ENCODE peak calls at places on chromosomes 7 and 10, in ten cellular contexts. R is mucosa of descending colon, I is neural crest cell, D is neural progenitor cell, F is chondrocyte, A is WTC11, B is coronary artery, Q is breast epithelium, V is MCF 10A, M is AG04450. T is an unnamed sample.

GRCh38 chr10:110497438-110498086 is at the start of gene DUSP5:
- DNase-seq in R (peak), I (peak), D (peak), F (peak), A (peak), B (peak), Q (peak), V (peak), M (peak), T (peak)

GRCh38 chr7:105452085-105452484 is 63.4 kb upstream of the SRPK2 start:
- DNase-seq in R (no peak), I (no peak), D (no peak), F (no peak), A (no peak), B (no peak), Q (no peak), V (no peak), M (no peak), T (no peak)

GRCh38 chr7:42035205-42035604 is 201.8 kb downstream of the GLI3 start:
- DNase-seq in R (no peak), I (no peak), D (no peak), F (no peak), A (no peak), B (no peak), Q (no peak), V (no peak), M (no peak), T (no peak)

GRCh38 chr7:44914992-44915607 is 29.8 kb upstream of the PURB start:
- DNase-seq in R (peak), I (no peak), D (no peak), F (no peak), A (no peak), B (no peak), Q (no peak), V (no peak), M (no peak), T (no peak)

GRCh38 chr10:115355162-115355760 is 262.1 kb downstream of the ATRNL1 start:
- DNase-seq in R (peak), I (peak), D (peak), F (no peak), A (peak), B (no peak), Q (no peak), V (peak), M (peak), T (no peak)

GRCh38 chr7:35909870-35910357 is 109.1 kb downstream of the SEPTIN7 start:
- DNase-seq in R (no peak), I (no peak), D (no peak), F (no peak), A (no peak), B (no peak), Q (no peak), V (no peak), M (no peak), T (no peak)

GRCh38 chr7:37180828-37181549 is 267.7 kb downstream of the ELMO1 start:
- DNase-seq in R (no peak), I (no peak), D (no peak), F (no peak), A (no peak), B (no peak), Q (no peak), V (no peak), M (no peak), T (no peak)

GRCh38 chr7:104328970-104329825 is 795 bp downstream of the LHFPL3 start:
- DNase-seq in R (no peak), I (peak), D (peak), F (no peak), A (peak), B (no peak), Q (no peak), V (no peak), M (no peak), T (peak)

GRCh38 chr7:3520206-3520605 is 219.2 kb downstream of the SDK1 start:
- DNase-seq in R (no peak), I (no peak), D (no peak), F (no peak), A (no peak), B (no peak), Q (no peak), V (no peak), M (no peak), T (no peak)

GRCh38 chr7:83469076-83469475 is 179.9 kb downstream of the SEMA3E start:
- DNase-seq in R (no peak), I (no peak), D (no peak), F (no peak), A (no peak), B (no peak), Q (no peak), V (no peak), M (no peak), T (no peak)

GRCh38 chr10:62851449-62851848 is 35.3 kb upstream of the EGR2 start:
- DNase-seq in R (no peak), I (no peak), D (peak), F (no peak), A (peak), B (no peak), Q (no peak), V (peak), M (no peak), T (no peak)

GRCh38 chr7:29288534-29289091 is 94.0 kb downstream of the CHN2 start:
- DNase-seq in R (no peak), I (no peak), D (peak), F (no peak), A (no peak), B (no peak), Q (no peak), V (no peak), M (no peak), T (no peak)

GRCh38 chr10:121535381-121535780 is 62.9 kb downstream of the FGFR2 start:
- DNase-seq in R (no peak), I (no peak), D (no peak), F (no peak), A (no peak), B (no peak), Q (no peak), V (no peak), M (no peak), T (no peak)

GRCh38 chr7:16114633-16115032 is 306.7 kb downstream of the CRPPA start:
- DNase-seq in R (no peak), I (no peak), D (no peak), F (no peak), A (no peak), B (no peak), Q (no peak), V (peak), M (peak), T (no peak)
- TF ChIP-seq CTCF in R (no peak), I (peak), D (peak), F (peak), A (no peak), B (no peak), Q (no peak), V (peak), M (peak), T (peak)

GRCh38 chr7:78588393-78588792 is 789.8 kb downstream of the PHTF2 start:
- DNase-seq in R (no peak), I (no peak), D (no peak), F (no peak), A (no peak), B (no peak), Q (no peak), V (no peak), M (no peak), T (no peak)

GRCh38 chr7:78585958-78586357 is 787.4 kb downstream of the PHTF2 start:
- DNase-seq in R (no peak), I (no peak), D (no peak), F (no peak), A (no peak), B (no peak), Q (no peak), V (peak), M (no peak), T (no peak)

DNA sequence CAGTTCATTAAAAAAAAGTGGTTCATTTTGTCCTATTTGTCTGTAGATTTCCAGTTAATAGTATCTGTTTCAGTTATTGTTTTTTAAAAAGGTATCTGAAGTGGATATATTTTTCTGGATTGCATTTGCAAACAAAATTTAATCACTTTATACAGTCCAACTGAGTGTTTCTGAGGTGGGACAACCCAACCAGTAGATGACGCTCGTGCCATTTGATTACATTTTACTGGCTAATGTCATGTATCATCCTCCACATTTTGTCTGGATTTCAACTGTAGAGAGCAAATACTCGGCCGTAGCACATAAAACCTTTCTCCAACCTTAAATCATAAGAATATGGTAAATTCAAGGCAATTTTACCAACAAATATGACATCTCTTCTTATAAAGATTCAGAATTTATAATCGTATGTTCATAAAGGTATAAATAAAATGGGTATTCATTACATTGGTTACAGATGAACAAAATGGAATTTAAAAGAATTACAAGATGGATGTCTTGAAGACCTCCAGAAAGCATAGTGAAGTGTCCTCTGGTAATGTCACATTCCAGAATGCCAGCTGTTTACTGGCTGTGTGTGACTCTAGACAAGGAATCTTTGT is 789.0 kb downstream of the PHTF2 start:
- DNase-seq in R (no peak), I (no peak), D (peak), F (no peak), A (no peak), B (no peak), Q (no peak), V (peak), M (no peak), T (no peak)
- TF ChIP-seq CTCF in R (no peak), I (peak), D (peak), F (peak), A (no peak), B (no peak), Q (no peak), V (peak), M (peak), T (peak)

GRCh38 chr7:17181482-17181881 is 117.0 kb upstream of the AHR start:
- DNase-seq in R (no peak), I (no peak), D (peak), F (no peak), A (peak), B (no peak), Q (no peak), V (no peak), M (no peak), T (no peak)
- TF ChIP-seq CTCF in R (no peak), I (no peak), D (peak), F (no peak), A (no peak), B (no peak), Q (no peak), V (no peak), M (no peak), T (no peak)

DNA sequence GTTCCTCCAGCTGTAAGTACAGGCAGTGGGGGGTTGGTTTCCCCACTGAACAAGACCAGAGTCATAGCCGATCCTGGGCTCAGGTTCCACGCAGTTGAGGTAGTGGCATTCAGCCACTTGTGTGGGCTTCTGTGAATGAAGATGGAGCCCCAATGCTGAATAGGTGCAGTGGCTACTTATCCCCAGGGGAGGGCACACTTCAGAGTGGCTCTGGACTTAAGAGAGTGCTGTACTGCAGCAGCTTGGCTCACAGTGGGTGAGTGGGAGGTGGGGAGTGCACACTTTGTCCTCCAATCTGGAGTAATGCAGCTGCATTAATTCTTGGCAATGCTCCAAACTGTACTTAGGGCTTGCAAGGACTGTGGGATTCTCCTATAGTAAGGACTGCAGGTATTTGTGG is 81.9 kb downstream of the BUB3 start:
- DNase-seq in R (no peak), I (no peak), D (peak), F (no peak), A (peak), B (no peak), Q (no peak), V (peak), M (no peak), T (no peak)
- TF ChIP-seq CTCF in R (no peak), I (peak), D (peak), F (no peak), A (peak), B (no peak), Q (no peak), V (no peak), M (no peak), T (no peak)

T was measured in D721Med.